ENCODE peak calls at places on chromosomes 4 and X, in four cellular contexts. V, R, F and Q are unnamed samples.

GRCh38 chr4:147590249-147590920 is 26.8 kb upstream of the TMEM184C start:
- DNase-seq in V (peak), R (peak), F (no peak), Q (no peak)

GRCh38 chr4:155571184-155571944 is 95.3 kb upstream of the GUCY1A1 start:
- DNase-seq in V (no peak), R (no peak), F (no peak), Q (no peak)

GRCh38 chr4:84531689-84532088 is 32.6 kb upstream of the NKX6-1 start:
- DNase-seq in V (no peak), R (no peak), F (no peak), Q (no peak)

GRCh38 chr4:30616943-30617646 is 103.1 kb upstream of the PCDH7 start:
- DNase-seq in V (no peak), R (no peak), F (no peak), Q (no peak)

GRCh38 chrX:119062750-119063374 is 9.9 kb upstream of the CT47C1 start:
- DNase-seq in V (no peak), R (no peak), F (no peak), Q (no peak)

GRCh38 chrX:106481341-106481740 is 130.4 kb upstream of the RADX start:
- DNase-seq in V (peak), R (peak), F (no peak), Q (no peak)

GRCh38 chr4:129905256-129905655 is 809.3 kb downstream of the C4orf33 start:
- DNase-seq in V (no peak), R (no peak), F (no peak), Q (no peak)

GRCh38 chr4:54073481-54073880 is 9.1 kb upstream of the CHIC2 start:
- DNase-seq in V (no peak), R (no peak), F (no peak), Q (no peak)

GRCh38 chr4:128955751-128956150 is 137.6 kb downstream of the SCLT1 start:
- DNase-seq in V (no peak), R (no peak), F (no peak), Q (no peak)

GRCh38 chr4:70936200-70936787 is 34.1 kb downstream of the MOB1B start:
- DNase-seq in V (no peak), R (no peak), F (no peak), Q (no peak)

GRCh38 chr4:16524911-16525574 is 298.8 kb upstream of the TAPT1 start:
- DNase-seq in V (no peak), R (no peak), F (no peak), Q (no peak)

GRCh38 chr4:72063726-72064125 is 31.9 kb downstream of the NPFFR2 start:
- DNase-seq in V (no peak), R (no peak), F (no peak), Q (no peak)

GRCh38 chr4:124454772-124455270 is 257.7 kb downstream of the ANKRD50 start:
- DNase-seq in V (no peak), R (no peak), F (no peak), Q (no peak)

GRCh38 chrX:150790021-150790420 is 96.8 kb downstream of the MTMR1 start:
- DNase-seq in V (no peak), R (no peak), F (no peak), Q (no peak)

GRCh38 chrX:13899607-13900006 is 82.7 kb upstream of the GPM6B start:
- DNase-seq in V (no peak), R (no peak), F (no peak), Q (peak)

GRCh38 chr4:101599620-101600019 is 190.9 kb upstream of the BANK1 start:
- DNase-seq in V (no peak), R (no peak), F (no peak), Q (no peak)

GRCh38 chrX:12950851-12951589 is 23.9 kb upstream of the TMSB4X start:
- DNase-seq in V (no peak), R (peak), F (no peak), Q (no peak)

GRCh38 chr4:169121920-169122319 is 111.9 kb upstream of the CBR4 start:
- DNase-seq in V (no peak), R (no peak), F (no peak), Q (no peak)

GRCh38 chrX:1679238-1679637 is 64.4 kb downstream of the ASMT start:
- DNase-seq in V (no peak), R (no peak), F (no peak), Q (peak)

GRCh38 chrX:135740683-135741149 is 27.3 kb downstream of the CT45A3 start:
- DNase-seq in V (no peak), R (peak), F (no peak), Q (no peak)

GRCh38 chr4:72631296-72631695 is 62.3 kb upstream of the ADAMTS3 start:
- DNase-seq in V (peak), R (no peak), F (no peak), Q (no peak)

GRCh38 chr4:184274288-184274951 is 56.7 kb upstream of the ENPP6 start:
- DNase-seq in V (no peak), R (no peak), F (no peak), Q (no peak)

GRCh38 chr4:134019657-134020056 is 181.9 kb downstream of the PABPC4L start:
- DNase-seq in V (no peak), R (no peak), F (no peak), Q (no peak)

GRCh38 chrX:153599192-153600031 is 473 bp upstream of the CCNQ start:
- DNase-seq in V (peak), R (peak), F (peak), Q (peak)

GRCh38 chr4:130808492-130808891 is 1712.5 kb downstream of the C4orf33 start:
- DNase-seq in V (no peak), R (no peak), F (no peak), Q (no peak)

GRCh38 chr4:7594013-7594412 is 159.3 kb upstream of the PSAPL1 start:
- DNase-seq in V (no peak), R (no peak), F (no peak), Q (no peak)

GRCh38 chrX:49282647-49283011 is 13.0 kb downstream of the PPP1R3F start:
- DNase-seq in V (no peak), R (peak), F (no peak), Q (no peak)

GRCh38 chr4:185955817-185956542 is 113.0 kb upstream of the TLR3 start:
- DNase-seq in V (no peak), R (no peak), F (no peak), Q (no peak)

GRCh38 chrX:72536542-72536941 is 36.1 kb downstream of the HDAC8 start:
- DNase-seq in V (no peak), R (no peak), F (no peak), Q (no peak)

GRCh38 chr4:145234086-145234694 is 53.8 kb upstream of the OTUD4 start:
- DNase-seq in V (peak), R (peak), F (no peak), Q (no peak)

GRCh38 chr4:13645075-13645474 is 17.6 kb upstream of the BOD1L1 start:
- DNase-seq in V (no peak), R (no peak), F (no peak), Q (no peak)

GRCh38 chr4:52001616-52002015 is 18.5 kb downstream of the LRRC66 start:
- DNase-seq in V (no peak), R (no peak), F (no peak), Q (no peak)

GRCh38 chrX:107747596-107748161 is 27.9 kb downstream of the TSC22D3 start:
- DNase-seq in V (peak), R (no peak), F (no peak), Q (no peak)

GRCh38 chr4:30753316-30753715 is 33.1 kb downstream of the PCDH7 start:
- DNase-seq in V (no peak), R (no peak), F (no peak), Q (no peak)

GRCh38 chr4:55398461-55398860 is 2.7 kb downstream of the TMEM165 start:
- DNase-seq in V (no peak), R (no peak), F (no peak), Q (no peak)

GRCh38 chrX:13212191-13212651 is 107.6 kb downstream of the ATXN3L start:
- DNase-seq in V (no peak), R (no peak), F (no peak), Q (no peak)

GRCh38 chr4:15714616-15715015 is 11.8 kb downstream of the BST1 start:
- DNase-seq in V (no peak), R (no peak), F (no peak), Q (no peak)

DNA sequence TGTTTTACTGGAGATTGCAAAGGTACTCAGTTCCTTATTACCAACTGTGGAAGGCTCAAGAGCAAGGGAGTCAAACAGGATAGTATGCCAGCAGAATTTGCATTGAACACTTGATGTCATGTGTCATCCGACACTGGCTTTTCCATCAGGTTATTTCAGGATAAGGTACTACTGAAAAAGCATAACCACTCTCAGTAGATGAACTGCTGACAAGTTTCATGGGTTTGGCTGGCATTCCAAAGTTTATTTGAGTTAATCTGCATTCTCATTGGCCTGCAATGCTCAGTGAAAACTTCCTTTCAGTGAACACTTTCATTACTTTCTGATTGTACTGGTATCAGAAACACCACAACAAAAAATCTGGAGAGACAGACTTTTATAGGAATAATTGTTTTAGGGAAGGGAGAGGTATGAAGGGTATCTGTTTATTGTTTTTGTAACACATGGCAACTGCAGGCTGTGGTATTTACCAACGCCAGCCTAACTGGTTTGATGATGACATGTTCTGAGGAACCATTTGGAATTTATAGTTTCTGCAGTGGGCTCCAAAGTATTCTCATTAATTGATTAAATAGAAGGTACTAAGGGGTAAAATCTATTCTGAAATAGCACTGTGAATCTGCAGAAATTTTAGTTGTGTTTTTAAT is 345.7 kb upstream of the NR3C2 start:
- DNase-seq in V (no peak), R (no peak), F (no peak), Q (no peak)
- H3K4me3 ChIP-seq in V (no peak), R (no peak), F (no peak), Q (no peak)

GRCh38 chrX:103063191-103063845 is 653 bp downstream of the BEX1 start:
- DNase-seq in V (no peak), R (no peak), F (no peak), Q (no peak)
- TF ChIP-seq CTCF in V (no peak), R (no peak), F (no peak), Q (no peak)

DNA sequence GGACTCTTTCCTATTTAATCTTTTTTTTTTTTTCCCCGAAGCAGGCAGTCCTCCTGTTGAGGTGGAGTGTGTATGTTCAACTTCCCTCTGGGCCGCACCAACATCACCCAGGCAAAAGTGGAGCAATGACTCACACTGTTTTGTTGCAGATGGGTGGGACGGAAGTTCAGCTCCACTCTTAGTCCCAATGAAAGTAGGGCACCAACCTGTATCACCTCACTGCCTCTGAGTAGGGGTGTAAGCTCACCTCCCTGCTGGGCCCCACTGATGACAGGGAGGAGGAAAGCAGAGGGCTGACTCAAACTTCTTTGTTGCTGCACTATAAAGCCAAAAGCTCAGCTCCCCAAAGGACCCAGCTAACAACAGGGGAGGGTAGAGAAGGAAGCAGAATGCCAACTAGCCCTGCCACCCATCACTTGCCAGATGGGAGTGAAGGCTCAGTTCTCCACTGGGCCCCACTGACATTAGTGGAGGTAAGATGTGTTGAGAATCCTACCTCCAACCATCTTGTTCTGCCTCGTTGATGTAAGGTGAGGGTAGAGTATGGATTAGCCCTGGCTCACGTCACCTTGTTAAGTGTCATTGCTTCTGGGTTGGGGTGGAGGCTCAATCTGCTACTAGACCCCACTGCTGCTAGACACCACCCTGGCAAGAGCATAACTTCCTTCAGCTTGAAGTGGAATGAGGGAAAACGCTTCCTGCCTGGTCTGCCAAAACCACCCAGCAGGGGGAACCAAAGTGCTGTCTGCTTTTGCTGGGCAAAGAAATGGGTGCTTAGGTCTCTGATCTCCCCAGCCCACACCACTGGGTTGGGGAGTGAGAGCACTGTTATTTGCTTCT is 14.1 kb downstream of the RPS6KA3 start:
- DNase-seq in V (peak), R (peak), F (no peak), Q (peak)
- TF ChIP-seq POLR2A in V (no peak), R (no peak), F (no peak), Q (no peak)

GRCh38 chr4:143701365-143701764 is 890 bp upstream of the FREM3 start:
- DNase-seq in V (no peak), R (no peak), F (no peak), Q (no peak)
- H3K4me3 ChIP-seq in V (peak), R (no peak), F (peak), Q (no peak)

DNA sequence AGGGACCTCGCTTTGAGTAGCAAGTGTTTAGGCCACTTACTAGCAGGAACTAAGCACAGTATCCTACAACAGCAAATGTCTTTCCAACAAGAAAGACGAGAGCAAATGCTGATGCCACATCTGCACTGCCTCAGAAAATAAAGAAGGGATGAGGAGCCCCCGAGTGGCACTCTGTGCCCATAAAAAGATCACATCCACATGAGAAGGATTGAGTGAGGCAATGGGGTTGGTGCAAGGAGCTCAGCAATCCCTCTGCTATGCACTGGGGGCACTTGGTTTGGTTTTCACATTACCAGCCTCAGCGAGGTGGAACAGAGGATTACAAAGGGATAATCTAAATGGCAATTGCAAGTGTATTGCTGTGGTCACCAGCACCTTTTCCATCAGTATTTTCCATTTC is 252.8 kb upstream of the SLC7A11 start:
- DNase-seq in V (no peak), R (no peak), F (no peak), Q (no peak)
- TF ChIP-seq CTCF in V (no peak), R (no peak), F (no peak), Q (no peak)

DNA sequence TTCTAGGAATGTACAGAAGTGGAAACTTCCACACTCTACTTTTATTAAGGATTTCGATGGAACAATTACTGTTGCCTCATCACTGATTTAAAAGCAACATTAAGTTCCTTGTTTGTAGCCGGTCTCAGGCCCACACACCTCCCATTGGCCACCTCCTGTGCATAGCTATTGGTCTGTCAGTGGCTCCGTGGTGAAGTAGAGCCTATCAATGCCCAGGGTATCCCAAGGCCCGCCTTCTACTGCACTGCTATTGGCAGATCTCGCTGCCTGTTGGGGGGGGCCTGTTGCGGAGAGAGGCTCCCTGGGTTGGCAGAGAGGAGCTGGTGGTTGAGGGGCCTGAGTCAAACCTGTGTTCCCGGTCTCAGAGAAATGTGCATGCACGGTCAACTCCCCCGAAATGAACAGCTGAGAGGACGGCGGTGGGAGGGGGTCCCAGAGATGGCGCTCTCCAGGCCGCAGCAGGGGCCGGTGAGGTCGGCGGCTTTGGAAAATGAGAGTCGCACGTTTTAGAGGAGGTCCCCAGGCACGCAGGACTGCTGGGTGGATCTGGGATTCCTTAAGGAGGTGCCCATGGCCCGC is 4.9 kb upstream of the ARAF start:
- DNase-seq in V (peak), R (peak), F (peak), Q (peak)
- TF ChIP-seq POLR2A in V (peak), R (no peak), F (no peak), Q (no peak)

GRCh38 chrX:38656350-38656915 is 95.1 kb downstream of the TSPAN7 start:
- DNase-seq in V (no peak), R (no peak), F (no peak), Q (no peak)
- H3K4me3 ChIP-seq in V (no peak), R (no peak), F (no peak), Q (no peak)

DNA sequence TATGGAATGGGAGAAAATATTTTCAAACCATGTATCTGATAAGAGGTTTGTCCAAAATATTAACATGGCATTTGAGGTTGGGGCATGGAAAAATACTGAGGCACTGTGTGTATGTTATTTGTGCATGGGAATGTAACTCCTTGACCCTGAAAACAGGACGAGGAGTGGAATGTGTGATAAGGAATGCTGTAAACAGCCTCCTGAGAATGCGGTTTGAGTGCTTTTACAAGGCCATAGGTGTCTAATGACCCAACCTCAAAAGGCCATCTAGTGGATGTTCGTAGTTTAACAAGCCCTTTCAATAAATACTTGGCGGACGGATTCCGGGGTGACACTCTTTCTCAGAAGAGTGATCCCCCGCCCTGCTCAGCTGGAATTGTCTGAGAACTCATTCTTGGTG is 162.9 kb upstream of the USP9X start:
- DNase-seq in V (no peak), R (no peak), F (no peak), Q (no peak)
- TF ChIP-seq CTCF in V (no peak), R (no peak), F (no peak), Q (no peak)

GRCh38 chr4:151667666-151668065 is 93.1 kb downstream of the GATB start:
- DNase-seq in V (no peak), R (no peak), F (no peak), Q (no peak)
- TF ChIP-seq POLR2A in V (no peak), R (no peak), F (no peak), Q (no peak)